ENCODE peak calls at places on chromosome 7, in seven cellular contexts. U is HL-60; X is tibial nerve; O is CD4-positive, alpha-beta T cell; R is GM12865; H is cardiac muscle cell; J is foreskin fibroblast. V is an unnamed sample.

GRCh38 chr7:151754142-151754590 is 122.7 kb downstream of the PRKAG2 start:
- DNase-seq in U (peak), X (peak), O (no peak), R (peak), H (peak), J (peak), V (peak)

GRCh38 chr7:48140001-48140681 is 31.1 kb upstream of the ABCA13 start:
- DNase-seq in U (no peak), X (no peak), O (no peak), R (no peak), H (no peak), J (peak), V (no peak)

GRCh38 chr7:151136515-151136908 is 31.0 kb downstream of the GBX1 start:
- DNase-seq in U (no peak), X (no peak), O (no peak), R (no peak), H (no peak), J (no peak), V (peak)

GRCh38 chr7:99734987-99735386 is at the start of gene CYP3A7:
- DNase-seq in U (no peak), X (no peak), O (no peak), R (no peak), H (no peak), J (no peak), V (no peak)

GRCh38 chr7:51069411-51070083 is 247.1 kb downstream of the COBL start:
- DNase-seq in U (no peak), X (no peak), O (no peak), R (no peak), H (no peak), J (no peak), V (no peak)

GRCh38 chr7:139362302-139362701 is 2.6 kb downstream of the LUC7L2 start:
- DNase-seq in U (no peak), X (no peak), O (no peak), R (no peak), H (peak), J (no peak), V (no peak)

GRCh38 chr7:47371733-47372368 is 210.1 kb downstream of the TNS3 start:
- DNase-seq in U (no peak), X (peak), O (no peak), R (no peak), H (peak), J (no peak), V (no peak)

GRCh38 chr7:27723086-27723485 is 16.9 kb upstream of the TAX1BP1 start:
- DNase-seq in U (no peak), X (no peak), O (no peak), R (no peak), H (no peak), J (peak), V (no peak)

GRCh38 chr7:123727071-123727837 is 21.5 kb downstream of the WASL start:
- DNase-seq in U (no peak), X (no peak), O (no peak), R (no peak), H (no peak), J (peak), V (no peak)

GRCh38 chr7:5615190-5616070 is 166.0 kb downstream of the RNF216 start:
- DNase-seq in U (no peak), X (no peak), O (no peak), R (no peak), H (no peak), J (no peak), V (no peak)

DNA sequence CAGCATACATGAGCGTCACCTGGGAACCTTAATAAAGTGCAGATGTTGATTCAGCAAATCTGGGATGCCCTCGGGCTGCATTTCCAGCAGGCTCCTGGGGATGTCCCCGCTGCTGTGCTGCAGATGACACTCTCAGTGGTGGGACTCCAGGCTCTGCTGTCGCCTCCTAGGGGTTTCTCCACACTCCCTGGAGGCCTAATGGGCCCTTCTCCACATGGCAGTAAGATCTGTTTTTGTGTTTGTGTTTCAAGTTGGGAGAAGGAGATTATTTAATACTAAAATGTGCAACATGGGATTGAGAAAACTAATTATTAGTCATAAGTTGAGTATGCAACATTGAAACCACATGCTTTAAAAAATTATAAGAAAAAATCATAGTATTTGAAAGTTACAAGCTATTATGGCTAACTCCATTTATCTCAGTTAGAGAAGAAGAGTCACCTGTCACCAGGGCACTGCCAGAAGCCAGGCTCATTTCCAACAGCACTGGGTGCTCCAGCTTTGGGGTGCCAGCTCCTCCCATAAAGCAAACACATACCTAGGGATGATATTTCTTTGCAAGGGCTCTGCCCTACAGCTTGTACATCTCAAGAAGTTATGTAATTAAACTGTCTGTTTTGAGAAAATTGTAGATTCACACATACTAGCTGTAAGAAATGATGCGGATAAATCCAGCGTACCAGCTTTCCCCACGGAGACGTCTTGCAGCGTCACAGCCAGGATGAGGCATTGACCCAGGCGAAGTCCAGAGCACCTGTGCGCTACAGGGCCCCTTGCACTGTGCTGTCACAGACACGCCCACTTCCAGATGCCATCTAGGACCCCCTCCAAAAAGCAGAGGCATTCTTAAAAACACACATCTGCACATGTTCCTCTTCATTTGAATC is 106.4 kb downstream of the EGFR start:
- DNase-seq in U (no peak), X (no peak), O (no peak), R (no peak), H (no peak), J (no peak), V (no peak)
- TF ChIP-seq CTCF in U (no peak), X (no peak), O (no peak), R (no peak), H (no peak), J (no peak), V (no peak)

GRCh38 chr7:112504093-112504695 is 23.4 kb downstream of the LSMEM1 start:
- DNase-seq in U (no peak), X (no peak), O (no peak), R (no peak), H (no peak), J (no peak), V (no peak)

GRCh38 chr7:112503361-112504023 is 22.7 kb downstream of the LSMEM1 start:
- DNase-seq in U (no peak), X (no peak), O (no peak), R (no peak), H (no peak), J (no peak), V (no peak)

GRCh38 chr7:112500619-112501018 is 19.8 kb downstream of the LSMEM1 start:
- DNase-seq in U (no peak), X (no peak), O (no peak), R (no peak), H (no peak), J (no peak), V (no peak)

GRCh38 chr7:112502700-112503099 is 21.9 kb downstream of the LSMEM1 start:
- DNase-seq in U (no peak), X (no peak), O (no peak), R (no peak), H (peak), J (no peak), V (no peak)

DNA sequence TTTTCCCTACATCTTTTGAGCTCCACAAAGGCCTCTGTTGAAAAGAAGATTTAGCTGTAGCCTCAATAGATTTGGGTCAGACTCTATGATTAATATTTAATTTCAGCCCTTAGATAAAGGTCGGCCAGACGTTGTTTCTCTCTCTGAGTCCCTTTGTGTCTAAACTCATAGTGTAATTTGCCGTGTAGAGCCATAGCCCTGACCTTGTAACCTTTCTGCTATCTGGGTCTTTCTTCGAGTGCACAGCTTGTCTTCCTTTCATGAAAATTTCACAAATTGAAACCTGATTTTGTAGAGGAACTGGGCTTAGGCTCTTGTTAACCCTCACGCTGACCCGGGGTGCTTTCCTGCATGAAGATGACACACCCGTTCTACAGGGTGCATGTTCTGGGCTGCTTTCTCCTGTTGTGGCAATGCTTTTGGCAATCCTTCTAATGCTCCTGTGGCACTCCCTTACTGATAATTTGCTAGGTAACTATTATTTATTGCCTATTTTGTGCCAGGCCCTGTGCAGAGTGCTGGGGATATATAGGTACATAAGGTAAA is 21.2 kb downstream of the LSMEM1 start:
- DNase-seq in U (no peak), X (no peak), O (no peak), R (no peak), H (no peak), J (no peak), V (no peak)
- TF ChIP-seq CTCF in U (no peak), X (no peak), O (no peak), R (no peak), H (no peak), J (no peak), V (no peak)

GRCh38 chr7:14698239-14698638 is 204.3 kb downstream of the DGKB start:
- DNase-seq in U (no peak), X (no peak), O (no peak), R (no peak), H (no peak), J (no peak), V (no peak)
- TF ChIP-seq CTCF in U (no peak), X (no peak), O (no peak), R (no peak), H (peak), J (no peak), V (peak)

DNA sequence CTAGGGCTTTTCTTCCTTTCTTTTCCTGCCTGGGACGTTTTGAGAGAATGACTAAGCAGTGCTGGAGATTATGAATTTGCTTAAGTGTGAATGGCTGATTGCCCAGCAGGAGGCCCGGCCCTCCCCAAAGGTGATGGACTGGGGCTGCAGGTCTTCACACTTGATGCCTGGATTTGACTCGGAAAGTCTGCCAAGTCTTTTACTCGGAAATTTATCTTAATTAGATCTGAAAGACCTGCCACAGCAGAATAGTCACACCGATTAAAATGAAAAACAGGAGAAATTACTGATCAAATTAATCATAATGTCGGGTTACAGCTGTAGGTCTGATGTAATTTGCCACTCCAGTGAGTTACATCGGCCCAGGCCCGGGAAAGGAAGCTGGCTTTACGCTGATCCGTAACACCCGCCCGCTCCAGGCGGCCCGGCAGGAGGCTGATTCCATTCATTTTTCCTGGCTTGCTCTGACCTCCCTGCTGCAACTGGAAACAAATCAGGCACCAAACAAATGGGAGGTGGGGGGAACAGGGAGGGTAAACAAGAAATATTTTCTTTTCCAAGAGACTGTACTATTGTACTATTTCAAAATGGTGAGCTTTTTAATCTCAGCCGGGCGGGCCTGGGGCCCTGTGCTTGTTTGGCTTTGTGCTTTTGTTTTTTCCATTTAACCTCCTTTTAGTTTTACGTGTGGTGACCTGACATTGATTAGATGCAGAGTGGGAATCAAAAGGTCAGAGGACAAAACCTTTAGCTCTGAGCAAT is 212.4 kb upstream of the YAE1 start:
- DNase-seq in U (no peak), X (no peak), O (no peak), R (no peak), H (peak), J (no peak), V (no peak)
- TF ChIP-seq CTCF in U (no peak), X (no peak), O (no peak), R (no peak), H (peak), J (no peak), V (no peak)

GRCh38 chr7:200704-201103 is 8.3 kb downstream of the FAM20C start:
- DNase-seq in U (no peak), X (no peak), O (no peak), R (no peak), H (no peak), J (no peak), V (no peak)

GRCh38 chr7:196778-197321 is 4.5 kb downstream of the FAM20C start:
- DNase-seq in U (no peak), X (no peak), O (no peak), R (no peak), H (no peak), J (no peak), V (no peak)

GRCh38 chr7:199465-200249 is 7.3 kb downstream of the FAM20C start:
- DNase-seq in U (no peak), X (no peak), O (no peak), R (no peak), H (no peak), J (no peak), V (no peak)

GRCh38 chr7:197413-198335 is 5.3 kb downstream of the FAM20C start:
- DNase-seq in U (no peak), X (no peak), O (no peak), R (no peak), H (no peak), J (no peak), V (no peak)

DNA sequence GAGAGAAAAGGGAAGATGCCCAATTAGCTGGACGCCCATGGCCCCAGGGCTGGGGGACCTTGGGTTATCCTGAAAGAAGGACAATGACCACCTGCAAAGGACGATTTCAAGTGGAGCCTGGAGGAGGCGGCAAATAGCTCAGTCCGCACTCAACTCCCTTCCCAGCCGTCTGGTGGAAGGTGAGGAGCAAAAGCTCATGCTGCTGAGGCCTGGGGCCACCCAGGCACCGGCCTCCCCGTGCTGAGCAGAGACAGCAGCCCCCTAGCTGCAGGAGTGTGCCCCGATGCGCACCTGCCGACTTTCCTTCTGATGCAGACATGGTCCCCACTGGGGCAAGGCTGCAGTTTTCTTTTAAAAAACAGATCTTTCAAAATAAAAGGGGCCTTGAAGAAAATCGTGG is 7.9 kb downstream of the FAM20C start:
- DNase-seq in U (no peak), X (no peak), O (no peak), R (no peak), H (no peak), J (no peak), V (no peak)
- TF ChIP-seq CTCF in U (no peak), X (no peak), O (no peak), R (no peak), H (no peak), J (no peak), V (no peak)